ENCODE peak calls at places on chromosomes 3 and 15, in eight cellular contexts. N, Q, U, T, J, Z, B and V are unnamed samples.

GRCh38 chr15:71889947-71890346 is 79.6 kb downstream of the NR2E3 start:
- DNase-seq in N (no peak), Q (no peak), U (no peak), T (no peak), J (no peak), Z (no peak), B (no peak), V (no peak)

GRCh38 chr3:151404316-151404715 is 19.8 kb upstream of the P2RY12 start:
- DNase-seq in N (no peak), Q (no peak), U (no peak), T (no peak), J (no peak), Z (no peak), B (no peak), V (no peak)

GRCh38 chr15:78810377-78811123 is 714 bp downstream of the ADAMTS7 start:
- DNase-seq in N (peak; percentile 71), Q (no peak), U (peak; percentile 74), T (peak; percentile 82), J (no peak), Z (no peak), B (no peak), V (no peak)

GRCh38 chr3:31008986-31009385 is 114.5 kb upstream of the GADL1 start:
- DNase-seq in N (no peak), Q (no peak), U (peak; percentile 92), T (no peak), J (no peak), Z (no peak), B (no peak), V (no peak)

GRCh38 chr3:89571707-89572106 is 464.3 kb downstream of the EPHA3 start:
- DNase-seq in N (no peak), Q (no peak), U (no peak), T (peak; percentile 75), J (no peak), Z (no peak), B (no peak), V (no peak)

GRCh38 chr15:50059203-50059772 is 59.7 kb downstream of the ATP8B4 start:
- DNase-seq in N (no peak), Q (no peak), U (no peak), T (no peak), J (no peak), Z (no peak), B (no peak), V (no peak)

GRCh38 chr15:94596707-94597106 is 365.3 kb downstream of the MCTP2 start:
- DNase-seq in N (no peak), Q (no peak), U (no peak), T (no peak), J (no peak), Z (no peak), B (no peak), V (no peak)

GRCh38 chr3:4738737-4739274 is 240.4 kb upstream of the BHLHE40 start:
- DNase-seq in N (no peak), Q (no peak), U (no peak), T (no peak), J (no peak), Z (no peak), B (no peak), V (no peak)

GRCh38 chr15:29968099-29968892 is 114.5 kb upstream of the GOLGA8J start:
- DNase-seq in N (peak; percentile 76), Q (no peak), U (peak; percentile 53), T (no peak), J (peak; percentile 58), Z (no peak), B (peak; percentile 32), V (no peak)

GRCh38 chr15:88637841-88638625 is 783 bp upstream of the ISG20 start:
- DNase-seq in N (no peak), Q (peak; percentile 12), U (peak; percentile 48), T (no peak), J (no peak), Z (no peak), B (no peak), V (no peak)

GRCh38 chr3:10563396-10563795 is 58.0 kb upstream of the ATP2B2 start:
- DNase-seq in N (no peak), Q (no peak), U (no peak), T (peak; percentile 59), J (no peak), Z (no peak), B (no peak), V (no peak)